ENCODE peak calls at places on chromosomes 11 and 22, in ten cellular contexts. I, G, F, K, O, V, R, J, H and C are unnamed samples. For H3K27me3, the result is how much of the 10 kb centered on the place peaks cover.

GRCh38 chr11:2097356-2097997 is 41.7 kb downstream of the IGF2 start:
- DNase-seq in F (peak), I (no peak), H (peak), G (peak), K (no peak), V (peak), J (peak), R (peak), O (peak), C (peak)

GRCh38 chr11:10588904-10589303 is 20.4 kb upstream of the LYVE1 start:
- DNase-seq in H (no peak), V (no peak), J (no peak), O (no peak), G (no peak), F (no peak), R (no peak), I (no peak), K (no peak), C (peak)

GRCh38 chr11:72578541-72578940 is 95.7 kb downstream of the PDE2A start:
- DNase-seq in O (peak), I (no peak), J (no peak), H (no peak), V (peak), R (no peak), F (peak), G (no peak), K (no peak), C (no peak)

GRCh38 chr11:70487763-70488162 is 89.4 kb downstream of the CTTN start:
- DNase-seq in H (no peak), K (no peak), F (no peak), R (no peak), J (no peak), I (no peak), G (no peak), O (no peak), V (no peak), C (no peak)

GRCh38 chr22:20298110-20298802 is 21.6 kb downstream of the DGCR6L start:
- DNase-seq in J (no peak), H (no peak), G (no peak), K (no peak), O (no peak), I (no peak), V (no peak), R (no peak), F (no peak), C (no peak)

GRCh38 chr11:57277845-57278720 is 41.0 kb upstream of the APLNR start:
- DNase-seq in I (no peak), F (peak), H (peak), J (peak), V (peak), R (peak), G (peak), K (no peak), O (peak), C (peak)

GRCh38 chr22:25900880-25901279 is 158.9 kb downstream of the MYO18B start:
- DNase-seq in F (no peak), V (peak), K (no peak), H (no peak), I (no peak), G (no peak), J (no peak), R (no peak), O (no peak), C (no peak)

GRCh38 chr11:7612661-7613393 is 60.5 kb downstream of the CYB5R2 start:
- DNase-seq in F (no peak), O (no peak), G (peak), H (no peak), I (no peak), J (peak), R (no peak), K (no peak), V (no peak), C (peak)

GRCh38 chr22:50303848-50304527 is 3.5 kb downstream of the PLXNB2 start:
- DNase-seq in K (no peak), G (no peak), H (no peak), O (peak), F (no peak), V (no peak), J (no peak), R (peak), I (no peak), C (peak)

DNA sequence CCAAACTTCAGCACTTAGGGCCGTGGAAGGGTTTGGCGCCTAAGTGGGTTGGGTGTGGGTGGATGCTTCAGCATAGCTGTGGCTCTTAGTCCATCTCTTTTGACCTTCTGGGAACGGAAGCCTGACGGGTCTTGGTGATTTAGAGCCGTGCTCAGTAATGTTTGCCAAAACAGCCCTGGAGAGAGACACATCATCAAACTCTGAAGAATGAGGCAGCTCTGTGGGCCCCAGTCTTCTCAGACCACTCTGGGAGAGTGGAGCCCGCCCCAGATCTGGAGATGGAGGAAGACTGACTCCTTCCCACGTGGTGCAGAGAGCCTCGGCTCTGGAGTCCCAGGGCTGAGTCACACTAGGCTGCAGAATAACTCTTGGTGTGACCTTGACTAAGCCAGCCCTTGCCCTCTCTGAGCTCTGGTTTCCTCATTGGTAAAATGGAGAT is 168.9 kb downstream of the C11orf91 start:
- DNase-seq in V (peak), G (peak), F (no peak), J (peak), I (no peak), O (no peak), K (no peak), H (no peak), R (no peak), C (no peak)
- H3K4me3 ChIP-seq in V (no peak), G (no peak), F (no peak), J (no peak), I (no peak), O (no peak), K (no peak), H (no peak), R (no peak), C (no peak)

GRCh38 chr11:92929168-92930053 is 40.0 kb upstream of the MTNR1B start:
- DNase-seq in I (no peak), G (no peak), K (no peak), O (no peak), V (no peak), R (no peak), F (no peak), H (no peak), J (peak), C (peak)
- TF ChIP-seq CTCF in I (no peak), G (no peak), K (no peak), O (no peak), V (no peak), R (no peak), F (no peak), H (no peak), J (no peak), C (no peak)

DNA sequence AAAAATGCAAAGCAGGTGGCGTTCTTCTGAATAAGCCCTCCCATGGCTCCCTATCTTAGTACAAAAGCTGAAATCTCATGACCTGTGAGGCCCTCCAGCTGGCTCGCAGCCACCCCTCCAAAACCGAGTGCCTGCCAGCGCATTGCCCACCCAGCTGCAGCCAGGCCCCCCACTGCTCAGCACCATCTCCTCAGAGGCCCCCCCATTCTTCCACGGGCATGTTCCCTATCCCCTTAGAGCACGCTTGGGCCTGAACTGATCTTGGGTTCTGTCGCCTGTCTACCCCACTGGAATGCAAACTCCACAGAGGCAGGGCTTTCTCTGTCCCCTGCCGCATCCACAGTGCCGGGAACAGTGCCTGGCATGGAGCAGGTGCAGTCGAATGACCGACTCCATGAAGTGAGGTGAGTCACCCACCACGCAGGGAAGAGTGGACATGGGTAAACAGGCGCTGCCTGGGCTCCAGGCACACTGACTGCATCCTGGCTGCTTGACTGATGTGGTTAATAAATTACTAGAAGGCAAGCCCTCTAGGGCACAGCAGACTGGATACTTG is 11.3 kb upstream of the EFCAB6 start:
- DNase-seq in G (no peak), V (no peak), R (no peak), O (peak), H (no peak), F (no peak), J (peak), I (no peak), K (no peak), C (peak)
- H3K27me3 ChIP-seq in G (under half), V (under half), R (under half), O (under half), H (under half), F (under half), J (under half), I (under half), K (under half), C (under half)

DNA sequence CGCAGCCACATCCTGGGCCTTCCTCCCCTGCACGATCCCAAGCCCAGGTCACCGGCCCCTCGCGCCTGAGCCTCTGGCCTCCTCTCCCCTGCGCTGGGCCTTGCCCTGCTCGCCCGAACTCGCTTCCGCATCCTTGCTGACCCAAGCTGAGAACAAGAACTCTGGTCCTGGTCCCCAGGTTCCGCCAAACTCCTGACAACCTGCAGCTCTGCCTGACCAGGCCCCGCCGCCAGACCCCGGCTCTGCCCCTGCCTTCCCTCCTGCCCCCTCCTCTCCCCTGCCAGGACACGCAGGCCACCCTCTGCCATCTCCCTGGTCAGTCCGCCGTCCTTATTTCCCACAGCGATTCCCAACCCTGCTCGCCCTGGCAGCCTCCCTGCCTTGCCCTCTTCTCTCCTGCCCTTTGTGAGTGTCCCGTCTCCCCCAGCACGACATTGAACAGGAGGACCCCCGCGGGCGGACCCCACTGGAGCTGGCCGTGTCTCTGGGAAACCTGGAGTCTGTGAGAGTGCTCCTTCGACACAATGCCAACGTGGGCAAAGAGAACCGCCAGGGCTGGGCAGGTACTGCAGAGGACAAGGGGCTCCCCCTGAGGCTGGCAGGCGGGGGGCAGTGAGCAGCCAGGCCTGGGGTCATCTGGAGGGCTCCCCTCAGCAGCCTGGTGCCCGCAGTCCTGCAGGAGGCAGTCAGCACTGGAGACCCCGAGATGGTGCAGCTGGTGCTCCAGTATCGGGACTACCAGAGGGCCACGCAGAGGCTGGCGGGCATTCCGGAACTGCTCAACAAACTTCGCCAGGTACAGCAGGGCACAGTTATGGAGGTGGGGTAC is 762 bp downstream of the ANKRD13D start:
- DNase-seq in G (no peak), K (no peak), I (no peak), H (no peak), R (no peak), V (peak), F (no peak), O (no peak), J (no peak), C (no peak)
- H3K4me3 ChIP-seq in G (peak), K (peak), I (peak), H (peak), R (peak), V (peak), F (peak), O (peak), J (peak), C (peak)